ENCODE peak calls at places on chromosomes 7 and 10, in seven cellular contexts. G is fibroblast of pulmonary artery, R is lower leg skin, Y is Caco-2, M is AG09309, C is pancreas, U is IMR-90. S is an unnamed sample.

GRCh38 chr7:50539725-50540124 is 25.5 kb downstream of the DDC start:
- DNase-seq in G (no peak), R (no peak), Y (no peak), M (no peak), C (no peak), U (no peak), S (no peak)

GRCh38 chr7:156220701-156221100 is 408.4 kb upstream of the SHH start:
- DNase-seq in G (no peak), R (no peak), Y (no peak), M (no peak), C (no peak), U (no peak), S (no peak)

GRCh38 chr10:93337309-93337721 is 144.8 kb downstream of the MYOF start:
- DNase-seq in G (no peak), R (no peak), Y (no peak), M (no peak), C (no peak), U (no peak), S (no peak)

GRCh38 chr10:43234471-43235041 is 32.3 kb downstream of the RASGEF1A start:
- DNase-seq in G (no peak), R (no peak), Y (no peak), M (no peak), C (no peak), U (no peak), S (no peak)

GRCh38 chr10:25130911-25131310 is 43.9 kb upstream of the GPR158 start:
- DNase-seq in G (peak), R (no peak), Y (no peak), M (peak), C (no peak), U (peak), S (no peak)

GRCh38 chr10:351770-352318 is 216.6 kb downstream of the ZMYND11 start:
- DNase-seq in G (no peak), R (no peak), Y (no peak), M (no peak), C (no peak), U (no peak), S (no peak)

GRCh38 chr7:120089968-120090367 is 183.0 kb upstream of the KCND2 start:
- DNase-seq in G (peak), R (no peak), Y (peak), M (no peak), C (no peak), U (peak), S (no peak)

GRCh38 chr10:88165849-88166271 is 302.4 kb downstream of the PTEN start:
- DNase-seq in G (peak), R (no peak), Y (no peak), M (peak), C (no peak), U (peak), S (no peak)

GRCh38 chr7:96224682-96225081 is 97.2 kb downstream of the SLC25A13 start:
- DNase-seq in G (peak), R (no peak), Y (peak), M (no peak), C (no peak), U (no peak), S (peak)

GRCh38 chr7:110948280-110948679 is 142.6 kb upstream of the LRRN3 start:
- DNase-seq in G (no peak), R (no peak), Y (no peak), M (no peak), C (no peak), U (no peak), S (no peak)

GRCh38 chr10:115638246-115638645 is 545.1 kb downstream of the ATRNL1 start:
- DNase-seq in G (no peak), R (no peak), Y (no peak), M (no peak), C (no peak), U (no peak), S (no peak)

GRCh38 chr10:126904807-126905686 is at the start of gene DOCK1:
- DNase-seq in G (peak), R (peak), Y (peak), M (no peak), C (peak), U (peak), S (no peak)

GRCh38 chr10:12530017-12530416 is 180.7 kb downstream of the CAMK1D start:
- DNase-seq in G (no peak), R (no peak), Y (no peak), M (no peak), C (no peak), U (peak), S (no peak)

GRCh38 chr7:113040849-113041248 is 45.8 kb downstream of the GPR85 start:
- DNase-seq in G (no peak), R (no peak), Y (no peak), M (no peak), C (no peak), U (no peak), S (no peak)

GRCh38 chr10:71203716-71204115 is 8.7 kb upstream of the UNC5B start:
- DNase-seq in G (no peak), R (no peak), Y (no peak), M (no peak), C (no peak), U (no peak), S (no peak)

GRCh38 chr7:135843214-135843613 is 94.6 kb upstream of the FAM180A start:
- DNase-seq in G (no peak), R (no peak), Y (no peak), M (no peak), C (no peak), U (no peak), S (no peak)

GRCh38 chr7:77753173-77753572 is 45.1 kb downstream of the TMEM60 start:
- DNase-seq in G (no peak), R (no peak), Y (no peak), M (no peak), C (no peak), U (no peak), S (no peak)

GRCh38 chr10:82982110-82982608 is 1107.2 kb downstream of the NRG3 start:
- DNase-seq in G (peak), R (no peak), Y (no peak), M (peak), C (no peak), U (peak), S (no peak)

GRCh38 chr10:113426181-113426837 is 126.5 kb upstream of the HABP2 start:
- DNase-seq in G (no peak), R (no peak), Y (no peak), M (no peak), C (no peak), U (no peak), S (no peak)

GRCh38 chr7:157893535-157894044 is 556.8 kb downstream of the DNAJB6 start:
- DNase-seq in G (no peak), R (no peak), Y (no peak), M (no peak), C (no peak), U (no peak), S (no peak)

GRCh38 chr7:3695602-3696001 is 394.6 kb downstream of the SDK1 start:
- DNase-seq in G (peak), R (no peak), Y (no peak), M (no peak), C (no peak), U (no peak), S (no peak)
- TF ChIP-seq CTCF in G (peak), R (no peak), Y (peak), M (no peak), C (no peak), U (no peak), S (no peak)

DNA sequence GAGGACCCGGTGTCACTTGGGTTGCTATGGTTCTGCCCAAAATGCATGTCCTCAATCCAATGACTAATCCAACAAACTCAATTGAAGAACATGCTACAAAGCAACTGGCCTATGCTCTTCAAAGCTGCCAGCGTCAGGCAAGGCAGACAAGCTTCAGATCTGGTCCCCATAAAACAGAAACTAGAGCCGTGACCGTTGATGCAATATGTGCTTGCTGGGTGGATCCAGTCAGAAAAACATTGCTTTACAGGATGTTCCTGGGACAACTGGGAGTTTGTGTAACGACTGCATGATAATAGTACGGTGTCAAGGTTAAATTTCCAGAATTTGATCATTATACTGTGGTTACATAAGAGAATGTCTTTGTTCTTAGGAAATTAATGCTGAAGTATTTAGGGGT is 120.7 kb upstream of the CTBP2 start:
- DNase-seq in G (no peak), R (no peak), Y (no peak), M (no peak), C (no peak), U (no peak), S (no peak)
- TF ChIP-seq CTCF in G (no peak), R (no peak), Y (no peak), M (no peak), C (no peak), U (no peak), S (no peak)

DNA sequence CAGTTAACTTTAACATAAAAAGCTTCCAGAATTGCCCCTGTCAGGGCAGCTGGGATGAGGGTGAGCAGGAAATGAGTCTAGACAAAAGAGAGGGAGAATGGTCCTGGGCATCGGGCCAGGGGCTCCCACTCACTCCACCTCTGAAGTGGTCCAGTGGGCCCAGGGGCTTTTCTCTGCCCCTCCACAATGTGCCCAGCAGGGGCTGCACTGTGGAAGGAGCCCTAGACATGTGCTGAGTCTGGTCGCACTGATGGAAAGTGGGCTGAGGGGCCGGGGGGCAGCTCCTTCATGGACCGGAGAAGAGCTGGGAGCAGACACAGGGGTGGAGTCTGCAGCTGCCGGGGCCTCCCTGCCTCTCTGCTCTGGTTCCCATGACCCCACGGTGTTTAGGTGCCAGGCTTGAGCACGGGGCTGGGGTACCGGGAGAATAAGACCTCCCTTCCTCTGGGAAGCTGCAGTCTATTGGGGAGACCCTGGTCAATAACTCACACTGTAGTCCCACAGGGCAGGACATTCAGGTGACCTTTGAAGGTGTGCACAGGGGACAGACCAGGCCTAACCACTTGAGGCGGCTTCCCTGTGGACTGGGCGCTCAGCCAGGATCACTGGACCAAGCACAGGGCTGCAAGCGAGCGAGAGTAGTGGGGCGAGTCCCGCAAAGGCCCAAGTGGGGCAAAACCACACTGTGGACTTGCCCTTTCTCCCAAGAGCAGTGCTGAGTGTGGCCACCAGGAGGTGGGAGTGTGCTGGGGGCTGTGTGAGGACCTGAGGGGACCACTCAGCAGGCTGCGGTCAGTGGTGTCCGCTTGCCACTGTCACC is 6.1 kb downstream of the ADCY1 start:
- DNase-seq in G (no peak), R (no peak), Y (peak), M (no peak), C (no peak), U (no peak), S (no peak)
- TF ChIP-seq CTCF in G (peak), R (no peak), Y (peak), M (peak), C (no peak), U (peak), S (no peak)

GRCh38 chr7:105396566-105396965 is 7.8 kb upstream of the SRPK2 start:
- DNase-seq in G (no peak), R (no peak), Y (no peak), M (no peak), C (no peak), U (no peak), S (no peak)

GRCh38 chr7:105403128-105403527 is 14.4 kb upstream of the SRPK2 start:
- DNase-seq in G (no peak), R (no peak), Y (no peak), M (no peak), C (no peak), U (no peak), S (no peak)

GRCh38 chr7:105402221-105403095 is 13.7 kb upstream of the SRPK2 start:
- DNase-seq in G (peak), R (no peak), Y (no peak), M (no peak), C (no peak), U (peak), S (no peak)

GRCh38 chr7:105399043-105399725 is 10.5 kb upstream of the SRPK2 start:
- DNase-seq in G (peak), R (no peak), Y (no peak), M (no peak), C (no peak), U (peak), S (no peak)
- TF ChIP-seq CTCF in G (peak), R (no peak), Y (no peak), M (peak), C (no peak), U (peak), S (no peak)

GRCh38 chr10:18340496-18341051 is 200.3 kb downstream of the CACNB2 start:
- DNase-seq in G (peak), R (no peak), Y (no peak), M (no peak), C (no peak), U (peak), S (no peak)

GRCh38 chr10:18345308-18345707 is 205.1 kb downstream of the CACNB2 start:
- DNase-seq in G (no peak), R (no peak), Y (no peak), M (no peak), C (no peak), U (no peak), S (no peak)

GRCh38 chr10:18343573-18343972 is 203.3 kb downstream of the CACNB2 start:
- DNase-seq in G (no peak), R (no peak), Y (no peak), M (no peak), C (no peak), U (no peak), S (no peak)

GRCh38 chr10:18341063-18341462 is 200.8 kb downstream of the CACNB2 start:
- DNase-seq in G (no peak), R (no peak), Y (no peak), M (no peak), C (no peak), U (no peak), S (no peak)
- TF ChIP-seq CTCF in G (no peak), R (no peak), Y (no peak), M (no peak), C (no peak), U (no peak), S (no peak)

GRCh38 chr10:6203331-6204062 is 765 bp downstream of the PFKFB3 start:
- DNase-seq in G (peak), R (no peak), Y (peak), M (no peak), C (peak), U (peak), S (peak)
- TF ChIP-seq CTCF in G (no peak), R (no peak), Y (no peak), M (peak), C (no peak), U (peak), S (peak)

DNA sequence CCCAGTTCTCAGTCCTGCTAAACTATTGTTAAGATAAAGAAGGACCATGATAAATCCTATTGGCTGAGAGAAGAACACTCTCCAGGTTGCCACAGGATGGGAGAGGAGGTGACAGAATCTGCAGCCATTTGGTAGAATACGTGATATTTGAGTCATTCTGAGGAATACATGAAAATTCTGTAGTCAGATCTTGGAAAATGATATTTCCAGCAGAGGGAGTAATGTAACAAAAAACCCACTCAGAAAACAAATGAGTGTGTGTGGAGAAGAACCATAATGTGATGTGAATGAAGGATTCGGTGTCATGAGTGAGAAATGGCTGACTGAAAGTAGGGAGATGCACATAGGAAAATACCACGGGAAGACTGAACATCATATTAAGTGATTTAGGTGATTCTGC is 128.5 kb upstream of the PFKP start:
- DNase-seq in G (peak), R (no peak), Y (no peak), M (peak), C (no peak), U (peak), S (no peak)
- TF ChIP-seq CTCF in G (peak), R (no peak), Y (no peak), M (peak), C (no peak), U (peak), S (no peak)

DNA sequence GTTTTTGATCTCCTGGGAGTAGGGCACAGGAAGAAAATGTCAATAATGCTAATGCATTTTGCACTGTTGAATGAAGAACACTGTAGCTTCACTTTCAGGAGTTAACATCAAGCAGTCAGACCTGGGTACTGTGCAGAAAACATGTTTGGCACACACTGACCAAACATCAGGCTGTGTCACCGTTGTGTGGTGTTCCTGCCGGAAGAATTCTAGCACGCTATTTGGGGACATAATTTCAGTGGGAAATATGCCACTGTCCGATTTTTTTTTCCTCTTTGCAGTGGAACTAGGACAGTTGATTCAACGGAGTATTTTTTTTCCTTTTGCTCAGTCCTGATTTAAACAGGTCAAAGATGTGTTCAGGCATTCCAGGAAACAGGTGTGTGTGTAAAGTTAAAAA is 24.4 kb upstream of the ABCB5 start:
- DNase-seq in G (no peak), R (no peak), Y (no peak), M (no peak), C (no peak), U (no peak), S (no peak)
- TF ChIP-seq CTCF in G (no peak), R (no peak), Y (no peak), M (no peak), C (no peak), U (no peak), S (no peak)

GRCh38 chr7:17062433-17063383 is 180.9 kb upstream of the AGR3 start:
- DNase-seq in G (peak), R (no peak), Y (no peak), M (no peak), C (no peak), U (peak), S (no peak)
- TF ChIP-seq CTCF in G (peak), R (no peak), Y (no peak), M (peak), C (no peak), U (peak), S (no peak)